ENCODE peak calls at places on chromosomes 13 and 19, in four cellular contexts. One of them, this sample, is unnamed.

GRCh38 chr13:32456591-32456990 is 28.7 kb upstream of the N4BP2L1 start:
- DNase-seq in neural progenitor cell: no peak
- DNase-seq in PC-3: no peak
- DNase-seq in GM23338: no peak
- DNase-seq in this sample: no peak

GRCh38 chr19:8307400-8307964 is 676 bp downstream of the CD320 start:
- DNase-seq in GM23338: peak; percentile 45
- DNase-seq in PC-3: peak; percentile 42
- DNase-seq in neural progenitor cell: peak; percentile 49
- DNase-seq in this sample: peak; percentile 42

GRCh38 chr13:110845520-110845919 is 69.3 kb downstream of the ANKRD10 start:
- DNase-seq in PC-3: no peak
- DNase-seq in GM23338: no peak
- DNase-seq in neural progenitor cell: no peak
- DNase-seq in this sample: no peak

GRCh38 chr13:50161052-50161451 is 145.8 kb downstream of the KCNRG start:
- DNase-seq in PC-3: peak; percentile 59
- DNase-seq in neural progenitor cell: no peak
- DNase-seq in GM23338: no peak
- DNase-seq in this sample: peak; percentile 58

GRCh38 chr19:10625003-10625761 is at the start of gene SLC44A2:
- DNase-seq in neural progenitor cell: peak; percentile 94
- DNase-seq in GM23338: peak; percentile 94
- DNase-seq in PC-3: peak; percentile 95
- DNase-seq in this sample: peak; percentile 86

GRCh38 chr13:64075543-64076271 is 2660.1 kb upstream of the PCDH20 start:
- DNase-seq in neural progenitor cell: no peak
- DNase-seq in PC-3: no peak
- DNase-seq in GM23338: no peak
- DNase-seq in this sample: no peak

GRCh38 chr13:113357529-113357928 is 6.4 kb downstream of the GRTP1 start:
- DNase-seq in neural progenitor cell: no peak
- DNase-seq in GM23338: no peak
- DNase-seq in PC-3: peak; percentile 46
- DNase-seq in this sample: peak; percentile 88

GRCh38 chr13:102901615-102902305 is 55.9 kb downstream of the ERCC5 start:
- DNase-seq in neural progenitor cell: no peak
- DNase-seq in PC-3: peak; percentile 5
- DNase-seq in GM23338: no peak
- DNase-seq in this sample: peak; percentile 65

GRCh38 chr19:18603255-18603957 is 3.2 kb downstream of the CRLF1 start:
- DNase-seq in GM23338: peak; percentile 84
- DNase-seq in PC-3: peak; percentile 15
- DNase-seq in neural progenitor cell: peak; percentile 75
- DNase-seq in this sample: peak; percentile 66
- TF ChIP-seq EZH2 in GM23338: peak; percentile 55
- TF ChIP-seq EZH2 in PC-3: no peak
- TF ChIP-seq EZH2 in neural progenitor cell: no peak
- TF ChIP-seq EZH2 in this sample: no peak

DNA sequence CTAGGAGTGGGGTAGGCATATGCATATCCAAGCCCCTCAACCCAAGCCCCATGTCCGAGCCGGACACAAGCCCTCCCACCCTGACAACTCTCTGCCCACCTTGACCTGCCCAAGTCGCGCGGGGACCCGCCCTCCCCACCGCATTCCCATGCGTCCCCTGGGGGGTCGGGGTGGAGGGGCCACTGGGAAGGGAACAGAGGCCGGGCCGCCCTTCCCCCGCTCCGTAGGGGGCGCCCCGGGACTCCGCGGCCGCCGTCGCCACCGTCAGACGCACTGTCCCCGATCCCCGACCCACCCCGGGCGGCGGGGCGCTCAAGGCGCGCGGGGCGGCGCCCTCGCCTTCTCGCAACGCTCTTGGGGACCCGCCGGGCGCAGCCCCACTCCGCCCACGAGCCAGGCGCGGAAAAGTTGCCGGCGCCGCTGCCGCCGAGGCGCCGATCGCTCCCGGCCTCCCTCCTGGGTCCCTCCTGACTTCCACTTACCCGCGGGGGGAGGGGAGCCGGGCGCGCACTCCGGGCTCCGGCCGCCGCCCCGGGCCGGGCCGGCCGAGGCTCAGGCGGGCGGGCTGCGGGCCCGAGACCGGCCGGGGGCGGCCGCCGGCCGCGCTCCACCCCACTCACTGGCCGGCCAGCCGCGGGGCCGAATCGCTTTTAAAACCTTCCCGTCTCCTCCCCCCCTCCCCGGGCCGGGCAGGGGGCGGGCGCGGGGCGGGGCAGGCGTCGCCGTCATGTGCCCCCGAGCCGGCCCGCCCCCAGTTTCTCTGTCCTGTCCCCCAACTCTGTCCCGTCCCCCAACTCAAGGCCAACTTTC is 34.4 kb upstream of the NANOS3 start:
- DNase-seq in neural progenitor cell: peak; percentile 63
- DNase-seq in GM23338: no peak
- DNase-seq in PC-3: peak; percentile 83
- DNase-seq in this sample: peak; percentile 86
- H3F3A ChIP-seq in neural progenitor cell: peaks cover 39% of the 10 kb centered on the region
- H3F3A ChIP-seq in GM23338: peaks cover 21% of the 10 kb centered on the region
- H3F3A ChIP-seq in PC-3: peaks cover 16% of the 10 kb centered on the region
- H3F3A ChIP-seq in this sample: peaks cover 48% of the 10 kb centered on the region

GRCh38 chr19:49118565-49119410 is at the start of gene C19orf73:
- DNase-seq in PC-3: peak; percentile 86
- DNase-seq in GM23338: peak; percentile 96
- DNase-seq in neural progenitor cell: peak; percentile 97
- DNase-seq in this sample: peak; percentile 98

GRCh38 chr19:49120868-49121267 is 1.5 kb downstream of the PPFIA3 start:
- DNase-seq in PC-3: no peak
- DNase-seq in GM23338: no peak
- DNase-seq in neural progenitor cell: no peak
- DNase-seq in this sample: no peak

GRCh38 chr19:49120325-49120683 is 960 bp downstream of the PPFIA3 start:
- DNase-seq in PC-3: no peak
- DNase-seq in neural progenitor cell: no peak
- DNase-seq in GM23338: no peak
- DNase-seq in this sample: no peak

GRCh38 chr19:49117677-49118564 is 1.0 kb downstream of the C19orf73 start:
- DNase-seq in GM23338: no peak
- DNase-seq in PC-3: no peak
- DNase-seq in neural progenitor cell: no peak
- DNase-seq in this sample: no peak

GRCh38 chr19:49119411-49120324 is at the start of gene PPFIA3:
- DNase-seq in neural progenitor cell: peak; percentile 93
- DNase-seq in PC-3: peak; percentile 46
- DNase-seq in GM23338: peak; percentile 73
- DNase-seq in this sample: peak; percentile 89
- TF ChIP-seq EZH2 in neural progenitor cell: peak; percentile 88
- TF ChIP-seq EZH2 in PC-3: no peak
- TF ChIP-seq EZH2 in GM23338: no peak
- TF ChIP-seq EZH2 in this sample: no peak

GRCh38 chr19:43777163-43777700 is 3.5 kb downstream of the KCNN4 start:
- DNase-seq in neural progenitor cell: no peak
- DNase-seq in PC-3: no peak
- DNase-seq in GM23338: no peak
- DNase-seq in this sample: peak; percentile 37

GRCh38 chr19:43776285-43776684 is 4.5 kb downstream of the KCNN4 start:
- DNase-seq in GM23338: no peak
- DNase-seq in PC-3: no peak
- DNase-seq in neural progenitor cell: no peak
- DNase-seq in this sample: no peak

GRCh38 chr19:43774103-43774939 is 6.5 kb downstream of the KCNN4 start:
- DNase-seq in neural progenitor cell: peak; percentile 85
- DNase-seq in PC-3: no peak
- DNase-seq in GM23338: peak; percentile 91
- DNase-seq in this sample: peak; percentile 79

GRCh38 chr19:43773725-43774102 is 7.1 kb downstream of the KCNN4 start:
- DNase-seq in PC-3: no peak
- DNase-seq in neural progenitor cell: peak; percentile 36
- DNase-seq in GM23338: peak; percentile 63
- DNase-seq in this sample: no peak

GRCh38 chr19:43775299-43775890 is 5.4 kb downstream of the KCNN4 start:
- DNase-seq in neural progenitor cell: no peak
- DNase-seq in PC-3: no peak
- DNase-seq in GM23338: no peak
- DNase-seq in this sample: no peak
- H3F3A ChIP-seq in neural progenitor cell: peaks cover 12% of the 10 kb centered on the region
- H3F3A ChIP-seq in PC-3: no peaks in the 10 kb centered on the region
- H3F3A ChIP-seq in GM23338: no peaks in the 10 kb centered on the region
- H3F3A ChIP-seq in this sample: no peaks in the 10 kb centered on the region

GRCh38 chr19:17328517-17329060 is 6.1 kb downstream of the ANO8 start:
- DNase-seq in neural progenitor cell: peak; percentile 60
- DNase-seq in GM23338: peak; percentile 56
- DNase-seq in PC-3: no peak
- DNase-seq in this sample: no peak
- TF ChIP-seq EZH2 in neural progenitor cell: no peak
- TF ChIP-seq EZH2 in GM23338: no peak
- TF ChIP-seq EZH2 in PC-3: no peak
- TF ChIP-seq EZH2 in this sample: no peak

DNA sequence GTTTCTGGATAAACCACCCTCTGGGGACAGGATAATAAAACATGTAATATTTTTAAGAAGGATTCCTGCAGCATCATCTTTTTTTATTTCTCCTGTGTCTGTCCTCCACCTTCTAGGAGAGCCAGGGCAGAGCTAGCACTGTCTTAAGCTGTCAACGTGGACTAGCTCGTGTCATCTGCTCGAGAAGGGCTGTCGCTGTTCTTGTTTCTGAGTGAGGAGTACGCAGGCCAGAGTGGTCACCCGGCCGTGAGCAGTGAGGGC is 13.9 kb downstream of the CAPN12 start:
- DNase-seq in GM23338: no peak
- DNase-seq in neural progenitor cell: no peak
- DNase-seq in PC-3: no peak
- DNase-seq in this sample: no peak
- H3F3A ChIP-seq in GM23338: peaks cover 21% of the 10 kb centered on the region
- H3F3A ChIP-seq in neural progenitor cell: peaks cover 26% of the 10 kb centered on the region
- H3F3A ChIP-seq in PC-3: peaks cover 6% of the 10 kb centered on the region
- H3F3A ChIP-seq in this sample: peaks cover 43% of the 10 kb centered on the region